ENCODE peak calls at places on chromosome 22, in eight cellular contexts. One of them, this sample, is unnamed.

GRCh38 chr22:19811211-19811621 is 43.5 kb downstream of the GNB1L start:
- DNase-seq in right lobe of liver: peak
- DNase-seq in adrenal gland: peak
- DNase-seq in stomach: no peak
- DNase-seq in body of pancreas: peak
- DNase-seq in testis: peak
- DNase-seq in IMR-90: no peak
- DNase-seq in ovary: peak
- DNase-seq in this sample: no peak

GRCh38 chr22:47782461-47783075 is 1020.1 kb downstream of the TBC1D22A start:
- DNase-seq in ovary: no peak
- DNase-seq in testis: no peak
- DNase-seq in IMR-90: no peak
- DNase-seq in stomach: no peak
- DNase-seq in body of pancreas: no peak
- DNase-seq in adrenal gland: no peak
- DNase-seq in right lobe of liver: no peak
- DNase-seq in this sample: no peak

GRCh38 chr22:19060356-19061009 is 61.7 kb downstream of the DGCR2 start:
- DNase-seq in body of pancreas: peak
- DNase-seq in adrenal gland: peak
- DNase-seq in ovary: no peak
- DNase-seq in IMR-90: peak
- DNase-seq in testis: no peak
- DNase-seq in stomach: no peak
- DNase-seq in right lobe of liver: no peak
- DNase-seq in this sample: no peak

GRCh38 chr22:22461111-22461510 is 47.4 kb downstream of the ZNF280B start:
- DNase-seq in right lobe of liver: no peak
- DNase-seq in testis: no peak
- DNase-seq in ovary: no peak
- DNase-seq in IMR-90: no peak
- DNase-seq in body of pancreas: no peak
- DNase-seq in stomach: no peak
- DNase-seq in adrenal gland: no peak
- DNase-seq in this sample: no peak

GRCh38 chr22:23102776-23103175 is 32.5 kb downstream of the GNAZ start:
- DNase-seq in ovary: no peak
- DNase-seq in adrenal gland: no peak
- DNase-seq in right lobe of liver: no peak
- DNase-seq in body of pancreas: no peak
- DNase-seq in stomach: peak
- DNase-seq in IMR-90: no peak
- DNase-seq in testis: peak
- DNase-seq in this sample: no peak

GRCh38 chr22:24060375-24060788 is 49.3 kb downstream of the CABIN1 start:
- DNase-seq in body of pancreas: peak
- DNase-seq in IMR-90: peak
- DNase-seq in stomach: peak
- DNase-seq in adrenal gland: peak
- DNase-seq in testis: peak
- DNase-seq in ovary: no peak
- DNase-seq in right lobe of liver: no peak
- DNase-seq in this sample: peak

GRCh38 chr22:18067548-18068341 is 10.0 kb upstream of the PEX26 start:
- DNase-seq in adrenal gland: no peak
- DNase-seq in ovary: no peak
- DNase-seq in testis: no peak
- DNase-seq in right lobe of liver: no peak
- DNase-seq in stomach: no peak
- DNase-seq in IMR-90: no peak
- DNase-seq in body of pancreas: no peak
- DNase-seq in this sample: peak

GRCh38 chr22:20509344-20510047 is 2.1 kb downstream of the MED15 start:
- DNase-seq in body of pancreas: peak
- DNase-seq in adrenal gland: peak
- DNase-seq in stomach: peak
- DNase-seq in IMR-90: peak
- DNase-seq in right lobe of liver: peak
- DNase-seq in testis: peak
- DNase-seq in ovary: peak
- DNase-seq in this sample: peak

GRCh38 chr22:47056776-47057470 is 294.5 kb downstream of the TBC1D22A start:
- DNase-seq in right lobe of liver: no peak
- DNase-seq in adrenal gland: no peak
- DNase-seq in ovary: peak
- DNase-seq in testis: no peak
- DNase-seq in body of pancreas: peak
- DNase-seq in IMR-90: no peak
- DNase-seq in stomach: no peak
- DNase-seq in this sample: no peak

GRCh38 chr22:46936378-46936916 is 174.0 kb downstream of the TBC1D22A start:
- DNase-seq in stomach: no peak
- DNase-seq in adrenal gland: no peak
- DNase-seq in body of pancreas: no peak
- DNase-seq in ovary: no peak
- DNase-seq in right lobe of liver: peak
- DNase-seq in IMR-90: no peak
- DNase-seq in testis: no peak
- DNase-seq in this sample: no peak

GRCh38 chr22:40040927-40041326 is 46.2 kb downstream of the FAM83F start:
- DNase-seq in IMR-90: no peak
- DNase-seq in ovary: no peak
- DNase-seq in testis: peak
- DNase-seq in body of pancreas: peak
- DNase-seq in right lobe of liver: no peak
- DNase-seq in stomach: no peak
- DNase-seq in adrenal gland: peak
- DNase-seq in this sample: peak

GRCh38 chr22:40021401-40022000 is 26.7 kb downstream of the FAM83F start:
- DNase-seq in ovary: no peak
- DNase-seq in IMR-90: no peak
- DNase-seq in body of pancreas: no peak
- DNase-seq in right lobe of liver: no peak
- DNase-seq in adrenal gland: no peak
- DNase-seq in stomach: no peak
- DNase-seq in testis: no peak
- DNase-seq in this sample: no peak

GRCh38 chr22:38607680-38608079 is 37.7 kb upstream of the DMC1 start:
- DNase-seq in stomach: no peak
- DNase-seq in adrenal gland: no peak
- DNase-seq in body of pancreas: no peak
- DNase-seq in testis: no peak
- DNase-seq in IMR-90: no peak
- DNase-seq in right lobe of liver: no peak
- DNase-seq in ovary: no peak
- DNase-seq in this sample: no peak

GRCh38 chr22:27318516-27318915 is 483.0 kb downstream of the MN1 start:
- DNase-seq in right lobe of liver: no peak
- DNase-seq in IMR-90: peak
- DNase-seq in body of pancreas: no peak
- DNase-seq in stomach: no peak
- DNase-seq in ovary: peak
- DNase-seq in adrenal gland: no peak
- DNase-seq in testis: no peak
- DNase-seq in this sample: no peak

GRCh38 chr22:48072777-48073176 is 1310.3 kb downstream of the TBC1D22A start:
- DNase-seq in body of pancreas: no peak
- DNase-seq in testis: no peak
- DNase-seq in IMR-90: no peak
- DNase-seq in right lobe of liver: no peak
- DNase-seq in ovary: no peak
- DNase-seq in stomach: no peak
- DNase-seq in adrenal gland: no peak
- DNase-seq in this sample: no peak

GRCh38 chr22:20174785-20175596 is 24.1 kb upstream of the CCDC188 start:
- DNase-seq in right lobe of liver: no peak
- DNase-seq in ovary: no peak
- DNase-seq in IMR-90: peak
- DNase-seq in stomach: no peak
- DNase-seq in adrenal gland: no peak
- DNase-seq in testis: no peak
- DNase-seq in body of pancreas: no peak
- DNase-seq in this sample: no peak

GRCh38 chr22:19065298-19065859 is 56.8 kb downstream of the DGCR2 start:
- DNase-seq in body of pancreas: no peak
- DNase-seq in stomach: no peak
- DNase-seq in testis: no peak
- DNase-seq in adrenal gland: no peak
- DNase-seq in ovary: no peak
- DNase-seq in IMR-90: no peak
- DNase-seq in right lobe of liver: no peak
- DNase-seq in this sample: no peak

GRCh38 chr22:20219667-20220628 is 48.2 kb downstream of the RTN4R start:
- DNase-seq in stomach: no peak
- DNase-seq in right lobe of liver: no peak
- DNase-seq in IMR-90: no peak
- DNase-seq in ovary: no peak
- DNase-seq in body of pancreas: no peak
- DNase-seq in testis: peak
- DNase-seq in adrenal gland: no peak
- DNase-seq in this sample: no peak

GRCh38 chr22:38921126-38921525 is 36.3 kb upstream of the APOBEC3A start:
- DNase-seq in body of pancreas: peak
- DNase-seq in IMR-90: no peak
- DNase-seq in adrenal gland: no peak
- DNase-seq in right lobe of liver: peak
- DNase-seq in stomach: peak
- DNase-seq in testis: no peak
- DNase-seq in ovary: no peak
- DNase-seq in this sample: no peak

GRCh38 chr22:27962268-27963191 is 43.5 kb upstream of the PITPNB start:
- DNase-seq in testis: no peak
- DNase-seq in body of pancreas: no peak
- DNase-seq in ovary: no peak
- DNase-seq in stomach: no peak
- DNase-seq in IMR-90: peak
- DNase-seq in adrenal gland: no peak
- DNase-seq in right lobe of liver: peak
- DNase-seq in this sample: peak

GRCh38 chr22:40043793-40044101 is 49.0 kb downstream of the FAM83F start:
- DNase-seq in body of pancreas: no peak
- DNase-seq in right lobe of liver: no peak
- DNase-seq in ovary: no peak
- DNase-seq in adrenal gland: no peak
- DNase-seq in stomach: no peak
- DNase-seq in IMR-90: no peak
- DNase-seq in testis: no peak
- DNase-seq in this sample: no peak

GRCh38 chr22:22662095-22662494 is 17.7 kb downstream of the GGTLC2 start:
- DNase-seq in right lobe of liver: no peak
- DNase-seq in ovary: no peak
- DNase-seq in body of pancreas: no peak
- DNase-seq in adrenal gland: no peak
- DNase-seq in IMR-90: no peak
- DNase-seq in testis: no peak
- DNase-seq in stomach: no peak
- DNase-seq in this sample: no peak

GRCh38 chr22:47858773-47859306 is 1096.4 kb downstream of the TBC1D22A start:
- DNase-seq in ovary: no peak
- DNase-seq in body of pancreas: no peak
- DNase-seq in adrenal gland: no peak
- DNase-seq in stomach: no peak
- DNase-seq in right lobe of liver: no peak
- DNase-seq in IMR-90: no peak
- DNase-seq in testis: no peak
- DNase-seq in this sample: no peak

GRCh38 chr22:29630180-29630498 is 26.7 kb downstream of the NF2 start:
- DNase-seq in right lobe of liver: no peak
- DNase-seq in body of pancreas: no peak
- DNase-seq in stomach: no peak
- DNase-seq in testis: no peak
- DNase-seq in adrenal gland: no peak
- DNase-seq in IMR-90: no peak
- DNase-seq in ovary: no peak
- DNase-seq in this sample: no peak
- TF ChIP-seq POLR2A in right lobe of liver: no peak
- TF ChIP-seq POLR2A in body of pancreas: no peak
- TF ChIP-seq POLR2A in stomach: no peak
- TF ChIP-seq POLR2A in testis: no peak
- TF ChIP-seq POLR2A in adrenal gland: no peak
- TF ChIP-seq POLR2A in IMR-90: no peak
- TF ChIP-seq POLR2A in ovary: no peak
- TF ChIP-seq POLR2A in this sample: no peak

GRCh38 chr22:45064313-45065268 is 54.8 kb upstream of the PHF21B start:
- DNase-seq in testis: no peak
- DNase-seq in adrenal gland: peak
- DNase-seq in body of pancreas: no peak
- DNase-seq in stomach: no peak
- DNase-seq in right lobe of liver: no peak
- DNase-seq in IMR-90: peak
- DNase-seq in ovary: no peak
- DNase-seq in this sample: no peak
- H3K27ac ChIP-seq in testis: no peak
- H3K27ac ChIP-seq in adrenal gland: no peak
- H3K27ac ChIP-seq in body of pancreas: no peak
- H3K27ac ChIP-seq in stomach: no peak
- H3K27ac ChIP-seq in right lobe of liver: no peak
- H3K27ac ChIP-seq in IMR-90: no peak
- H3K27ac ChIP-seq in ovary: no peak
- H3K27ac ChIP-seq in this sample: no peak

GRCh38 chr22:42692239-42693054 is 28.2 kb downstream of the A4GALT start:
- DNase-seq in IMR-90: no peak
- DNase-seq in right lobe of liver: no peak
- DNase-seq in stomach: no peak
- DNase-seq in ovary: no peak
- DNase-seq in adrenal gland: no peak
- DNase-seq in testis: no peak
- DNase-seq in body of pancreas: no peak
- DNase-seq in this sample: peak
- TF ChIP-seq CTCF in IMR-90: no peak
- TF ChIP-seq CTCF in right lobe of liver: no peak
- TF ChIP-seq CTCF in stomach: no peak
- TF ChIP-seq CTCF in ovary: no peak
- TF ChIP-seq CTCF in adrenal gland: no peak
- TF ChIP-seq CTCF in testis: no peak
- TF ChIP-seq CTCF in body of pancreas: no peak
- TF ChIP-seq CTCF in this sample: no peak

GRCh38 chr22:49853981-49854791 is 542 bp downstream of the ZBED4 start:
- DNase-seq in stomach: no peak
- DNase-seq in right lobe of liver: peak
- DNase-seq in IMR-90: peak
- DNase-seq in body of pancreas: peak
- DNase-seq in testis: peak
- DNase-seq in ovary: peak
- DNase-seq in adrenal gland: peak
- DNase-seq in this sample: peak

GRCh38 chr22:49855491-49855911 is 1.9 kb downstream of the ZBED4 start:
- DNase-seq in stomach: no peak
- DNase-seq in right lobe of liver: no peak
- DNase-seq in testis: no peak
- DNase-seq in IMR-90: peak
- DNase-seq in body of pancreas: peak
- DNase-seq in ovary: no peak
- DNase-seq in adrenal gland: no peak
- DNase-seq in this sample: no peak

GRCh38 chr22:49850959-49851815 is 2.5 kb upstream of the ZBED4 start:
- DNase-seq in IMR-90: no peak
- DNase-seq in right lobe of liver: no peak
- DNase-seq in body of pancreas: no peak
- DNase-seq in stomach: no peak
- DNase-seq in adrenal gland: no peak
- DNase-seq in ovary: no peak
- DNase-seq in testis: no peak
- DNase-seq in this sample: no peak

GRCh38 chr22:49850021-49850911 is 3.4 kb upstream of the ZBED4 start:
- DNase-seq in body of pancreas: no peak
- DNase-seq in ovary: no peak
- DNase-seq in stomach: no peak
- DNase-seq in IMR-90: no peak
- DNase-seq in right lobe of liver: no peak
- DNase-seq in testis: no peak
- DNase-seq in adrenal gland: no peak
- DNase-seq in this sample: no peak

GRCh38 chr22:49852898-49853894 is at the start of gene ZBED4:
- DNase-seq in testis: peak
- DNase-seq in right lobe of liver: peak
- DNase-seq in ovary: peak
- DNase-seq in IMR-90: peak
- DNase-seq in stomach: peak
- DNase-seq in body of pancreas: peak
- DNase-seq in adrenal gland: peak
- DNase-seq in this sample: peak
- TF ChIP-seq POLR2A in testis: peak
- TF ChIP-seq POLR2A in right lobe of liver: peak
- TF ChIP-seq POLR2A in ovary: peak
- TF ChIP-seq POLR2A in IMR-90: peak
- TF ChIP-seq POLR2A in stomach: no peak
- TF ChIP-seq POLR2A in body of pancreas: peak
- TF ChIP-seq POLR2A in adrenal gland: peak
- TF ChIP-seq POLR2A in this sample: peak

This sample was measured in heart left ventricle.